ENCODE peak calls at places on chromosomes 4 and X, in five cellular contexts. J is IMR-90, Y is mesendoderm, Z is mesenchymal stem cell, N is neuronal stem cell. G is an unnamed sample.

GRCh38 chr4:7307391-7308099 is 115.2 kb downstream of the SORCS2 start:
- DNase-seq in J (no peak), Y (no peak), Z (no peak), N (no peak), G (no peak)

GRCh38 chr4:28686618-28687017 is 1826.0 kb downstream of the STIM2 start:
- DNase-seq in J (peak), Y (peak), Z (peak), N (no peak), G (peak)

GRCh38 chr4:174933083-174933482 is 14.9 kb downstream of the ADAM29 start:
- DNase-seq in J (no peak), Y (no peak), Z (no peak), N (no peak), G (no peak)

GRCh38 chrX:129653985-129654651 is 638 bp downstream of the APLN start:
- DNase-seq in J (no peak), Y (no peak), Z (peak), N (no peak), G (no peak)

GRCh38 chr4:156825074-156825473 is 146.5 kb downstream of the PDGFC start:
- DNase-seq in J (no peak), Y (no peak), Z (no peak), N (no peak), G (no peak)

GRCh38 chr4:155639674-155640529 is 26.7 kb upstream of the GUCY1A1 start:
- DNase-seq in J (no peak), Y (no peak), Z (peak), N (no peak), G (no peak)

GRCh38 chrX:74421181-74422028 is at the start of gene SLC16A2:
- DNase-seq in J (peak), Y (peak), Z (peak), N (peak), G (peak)

GRCh38 chrX:123860506-123860840 is 620 bp downstream of the XIAP start:
- DNase-seq in J (no peak), Y (no peak), Z (peak), N (no peak), G (no peak)

GRCh38 chrX:10512258-10512657 is 108.1 kb downstream of the MID1 start:
- DNase-seq in J (peak), Y (no peak), Z (no peak), N (no peak), G (no peak)

GRCh38 chr4:96356591-96357360 is 516.9 kb downstream of the PDHA2 start:
- DNase-seq in J (no peak), Y (peak), Z (no peak), N (no peak), G (no peak)

GRCh38 chr4:150828159-150828558 is 186.9 kb downstream of the LRBA start:
- DNase-seq in J (no peak), Y (no peak), Z (no peak), N (no peak), G (no peak)

GRCh38 chrX:2351321-2351720 is 149.5 kb downstream of the DHRSX start:
- DNase-seq in J (peak), Y (no peak), Z (peak), N (no peak), G (no peak)

GRCh38 chrX:129979207-129979920 is 3.1 kb upstream of the BCORL1 start:
- DNase-seq in J (no peak), Y (peak), Z (peak), N (no peak), G (peak)

GRCh38 chr4:2868840-2869487 is 25.3 kb downstream of the ADD1 start:
- DNase-seq in J (no peak), Y (no peak), Z (no peak), N (no peak), G (no peak)
- H2BK15ac ChIP-seq in J (peak), Y (no peak), Z (no peak), N (no peak), G (no peak)

DNA sequence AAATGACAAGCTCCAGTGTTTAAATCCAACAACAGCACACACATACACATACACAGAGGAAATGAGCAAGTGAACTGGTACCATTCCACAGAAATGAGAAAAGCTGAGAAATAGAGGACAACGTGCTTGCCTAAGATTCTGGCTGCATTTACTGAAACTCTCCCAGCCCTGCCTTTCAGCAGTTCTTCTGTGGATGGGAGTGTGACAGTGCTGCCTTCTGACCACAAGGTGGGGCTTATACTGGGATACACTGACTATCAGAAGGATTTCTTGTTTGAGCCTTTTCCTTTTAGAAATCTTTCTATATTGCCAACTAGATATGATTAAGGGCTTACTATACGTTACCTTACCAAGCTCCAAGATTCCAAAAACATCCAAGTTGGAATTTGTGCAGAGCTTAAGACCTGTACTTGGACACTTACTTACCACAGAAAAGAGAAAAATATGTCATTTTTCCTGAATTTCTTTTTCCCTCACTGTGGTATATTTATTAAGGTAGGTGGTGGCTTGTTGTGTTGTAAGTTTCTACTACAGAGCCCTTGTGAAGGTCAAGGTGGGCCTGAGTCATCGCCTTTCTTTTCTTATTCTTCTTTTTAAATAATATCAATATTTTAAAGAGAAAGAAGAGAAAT is 10.7 kb upstream of the CXCL8 start:
- DNase-seq in J (peak), Y (peak), Z (peak), N (peak), G (peak)
- H2BK15ac ChIP-seq in J (peak), Y (no peak), Z (no peak), N (no peak), G (no peak)

GRCh38 chr4:1043162-1043561 is 31.7 kb downstream of the FGFRL1 start:
- DNase-seq in J (no peak), Y (no peak), Z (no peak), N (no peak), G (no peak)
- H2BK15ac ChIP-seq in J (peak), Y (no peak), Z (no peak), N (peak), G (no peak)

DNA sequence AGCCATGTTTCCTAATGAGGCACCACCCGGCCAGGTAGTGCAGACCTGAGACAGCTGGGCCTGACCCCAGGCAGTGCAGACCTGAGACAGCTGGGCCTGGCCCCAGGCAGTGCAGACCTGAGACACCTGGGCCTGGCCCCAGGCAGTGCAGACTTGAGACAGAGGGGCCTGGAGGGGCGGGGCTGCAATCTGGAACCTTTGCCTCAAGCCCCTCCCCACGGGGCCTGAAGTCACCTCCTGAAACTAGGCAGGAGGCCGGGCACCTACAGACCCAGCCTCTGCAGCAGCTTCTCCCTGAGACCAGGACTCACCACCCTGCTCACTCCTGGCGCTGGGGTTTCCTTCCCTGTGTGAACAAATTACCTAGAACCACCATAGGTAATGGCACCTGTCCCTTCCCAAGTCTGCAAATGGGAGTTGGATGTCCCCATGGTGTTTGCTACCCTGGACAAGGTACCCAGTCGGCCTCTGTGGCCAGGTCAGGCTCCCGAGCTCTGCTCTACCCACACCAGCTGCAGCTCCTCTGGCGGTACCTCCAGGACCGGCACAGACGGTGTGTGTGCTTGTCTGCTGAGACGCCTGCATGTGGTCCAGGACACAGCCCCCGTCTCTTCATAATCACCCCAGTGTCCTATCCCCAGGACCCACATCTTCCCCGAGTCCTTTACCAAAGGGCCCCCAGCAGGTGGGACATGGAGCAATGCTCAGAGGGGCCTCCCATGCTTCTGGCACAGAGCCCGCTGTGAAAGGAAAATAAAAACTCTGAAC is 53.1 kb upstream of the C4orf50 start:
- DNase-seq in J (no peak), Y (peak), Z (no peak), N (no peak), G (peak)
- H2BK15ac ChIP-seq in J (no peak), Y (no peak), Z (no peak), N (no peak), G (no peak)

GRCh38 chr4:4861592-4862551 is 2.4 kb downstream of the MSX1 start:
- DNase-seq in J (no peak), Y (peak), Z (no peak), N (no peak), G (no peak)
- H2BK15ac ChIP-seq in J (no peak), Y (no peak), Z (no peak), N (no peak), G (no peak)

GRCh38 chr4:112633477-112634235 is 3.1 kb downstream of the ZGRF1 start:
- DNase-seq in J (peak), Y (peak), Z (peak), N (no peak), G (no peak)

GRCh38 chr4:112637552-112637866 is 566 bp downstream of the LARP7 start:
- DNase-seq in J (no peak), Y (no peak), Z (no peak), N (no peak), G (no peak)

GRCh38 chr4:112636688-112637551 is at the start of the genes LARP7 and ZGRF1:
- DNase-seq in J (peak), Y (peak), Z (peak), N (peak), G (peak)
- H2BK15ac ChIP-seq in J (peak), Y (no peak), Z (no peak), N (no peak), G (no peak)

DNA sequence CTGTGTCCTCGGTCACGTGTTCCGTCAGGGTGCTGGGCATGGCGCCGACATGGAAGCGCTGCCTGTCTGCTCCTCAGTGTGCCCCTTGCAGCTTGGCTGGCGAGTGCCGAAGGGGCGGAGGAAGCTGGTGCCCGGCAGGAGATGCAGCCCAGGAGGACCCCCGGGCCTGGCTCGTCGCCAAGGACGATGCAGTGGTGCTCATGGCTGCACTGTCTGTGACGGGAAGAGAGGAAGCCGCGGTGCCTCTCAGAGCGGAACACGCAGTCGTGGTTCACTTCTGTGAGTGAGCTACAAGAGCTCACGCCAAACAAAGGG is 38.1 kb downstream of the FGFRL1 start:
- DNase-seq in J (no peak), Y (no peak), Z (no peak), N (no peak), G (peak)
- H2BK15ac ChIP-seq in J (no peak), Y (no peak), Z (no peak), N (peak), G (no peak)

GRCh38 chr4:16993966-16994840 is 95.8 kb upstream of the LDB2 start:
- DNase-seq in J (no peak), Y (peak), Z (no peak), N (no peak), G (peak)
- H2BK15ac ChIP-seq in J (no peak), Y (no peak), Z (no peak), N (no peak), G (no peak)

GRCh38 chr4:1563768-1564485 is 120.2 kb downstream of the FAM53A start:
- DNase-seq in J (no peak), Y (no peak), Z (no peak), N (no peak), G (no peak)

GRCh38 chr4:1566838-1567518 is 117.1 kb downstream of the FAM53A start:
- DNase-seq in J (no peak), Y (no peak), Z (no peak), N (no peak), G (peak)

GRCh38 chr4:1564535-1565375 is 119.4 kb downstream of the FAM53A start:
- DNase-seq in J (no peak), Y (no peak), Z (no peak), N (no peak), G (no peak)

GRCh38 chr4:1567519-1567807 is 116.7 kb downstream of the FAM53A start:
- DNase-seq in J (no peak), Y (no peak), Z (no peak), N (no peak), G (no peak)

DNA sequence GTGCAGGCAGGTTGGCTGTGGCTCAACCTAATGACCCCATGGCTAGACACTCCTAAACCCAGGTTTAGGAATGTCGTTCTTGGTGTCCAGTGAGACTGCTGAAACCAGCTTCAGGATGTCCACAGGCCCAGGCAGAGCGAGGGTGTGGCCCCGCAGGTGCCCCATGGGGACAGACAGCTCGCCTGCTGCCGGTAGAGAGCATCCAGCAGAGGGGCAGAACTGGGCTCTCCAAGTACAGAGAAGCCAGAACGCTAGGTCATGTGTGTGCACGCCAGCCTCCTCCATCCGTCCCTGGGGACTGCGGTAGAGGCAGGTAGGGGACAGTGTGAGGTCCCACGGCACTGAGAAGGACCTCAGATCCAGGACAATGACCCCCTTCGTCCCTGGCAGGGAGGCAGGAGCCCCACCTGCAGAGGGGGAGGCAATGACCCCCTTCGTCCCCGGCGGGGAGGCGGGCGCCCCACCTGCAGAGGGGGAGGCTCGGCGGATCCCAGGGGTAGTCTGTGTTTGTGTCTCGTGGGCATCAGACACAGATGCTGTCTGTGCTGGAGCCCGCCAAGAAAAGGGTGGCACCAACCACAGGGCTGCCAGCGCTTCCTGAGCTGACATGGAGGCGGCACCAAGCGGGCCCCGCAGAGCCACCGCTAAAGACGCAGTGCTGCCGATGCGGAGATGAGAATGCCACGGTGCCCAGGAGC is 118.4 kb downstream of the FAM53A start:
- DNase-seq in J (no peak), Y (no peak), Z (no peak), N (no peak), G (no peak)
- H2BK15ac ChIP-seq in J (no peak), Y (no peak), Z (no peak), N (peak), G (no peak)

GRCh38 chr4:40292313-40292759 is 42.8 kb upstream of the CHRNA9 start:
- DNase-seq in J (peak), Y (peak), Z (peak), N (no peak), G (no peak)
- H2BK15ac ChIP-seq in J (no peak), Y (no peak), Z (no peak), N (no peak), G (peak)

G was measured in H9.